ENCODE peak calls at places on chromosomes 16 and 17, in four cellular contexts. I is RWPE1, K is H9, V is neural crest cell. Y is an unnamed sample.
A peak's percentile ranks its signal among the peaks of the same experiment; 100 is the strongest.

GRCh38 chr17:8713315-8713714 is 31.3 kb downstream of the CCDC42 start:
- DNase-seq in I (no peak), K (no peak), V (no peak), Y (no peak)

GRCh38 chr17:78484300-78485159 is 92.7 kb downstream of the DNAH17 start:
- DNase-seq in I (peak; percentile 20), K (peak; percentile 89), V (peak; percentile 18), Y (peak; percentile 61)

GRCh38 chr16:20359997-20360396 is 7.5 kb upstream of the UMOD start:
- DNase-seq in I (no peak), K (peak; percentile 39), V (peak; percentile 32), Y (peak; percentile 46)

GRCh38 chr16:68235882-68236803 is at the start of gene ESRP2:
- DNase-seq in I (peak; percentile 88), K (peak; percentile 89), V (no peak), Y (peak; percentile 24)

GRCh38 chr16:66925322-66925840 is at the start of gene RRAD:
- DNase-seq in I (no peak), K (peak; percentile 47), V (no peak), Y (no peak)

GRCh38 chr17:59844884-59845594 is 47.7 kb downstream of the TUBD1 start:
- DNase-seq in I (no peak), K (no peak), V (no peak), Y (no peak)

GRCh38 chr17:61318684-61319098 is 81.0 kb upstream of the TBX2 start:
- DNase-seq in I (no peak), K (no peak), V (no peak), Y (no peak)

GRCh38 chr17:33055746-33056145 is 64.1 kb downstream of the SPACA3 start:
- DNase-seq in I (no peak), K (no peak), V (no peak), Y (no peak)

GRCh38 chr16:14186954-14187306 is 115.8 kb downstream of the MRTFB start:
- DNase-seq in I (no peak), K (no peak), V (no peak), Y (no peak)

GRCh38 chr16:73329363-73330306 is 281.7 kb upstream of the ZFHX3 start:
- DNase-seq in I (no peak), K (peak; percentile 39), V (no peak), Y (no peak)

GRCh38 chr17:31250229-31250628 is 46.8 kb downstream of the OMG start:
- DNase-seq in I (no peak), K (no peak), V (no peak), Y (no peak)

GRCh38 chr16:6374816-6375215 is 957.8 kb upstream of the RBFOX1 start:
- DNase-seq in I (no peak), K (no peak), V (no peak), Y (no peak)

GRCh38 chr16:22648941-22649340 is 138.2 kb downstream of the NPIPB5 start:
- DNase-seq in I (no peak), K (peak; percentile 13), V (no peak), Y (no peak)

GRCh38 chr17:32783602-32784001 is 93.3 kb downstream of the MYO1D start:
- DNase-seq in I (peak; percentile 46), K (no peak), V (no peak), Y (no peak)

GRCh38 chr16:76639685-76640289 is 362.6 kb downstream of the CNTNAP4 start:
- DNase-seq in I (peak; percentile 18), K (peak; percentile 71), V (peak; percentile 29), Y (no peak)

GRCh38 chr17:28717578-28718316 is at the start of gene RAB34:
- DNase-seq in I (peak; percentile 66), K (peak; percentile 99), V (peak; percentile 73), Y (peak; percentile 78)

GRCh38 chr17:40819528-40820125 is 2.8 kb downstream of the KRT10 start:
- DNase-seq in I (peak; percentile 11), K (no peak), V (no peak), Y (peak; percentile 18)

GRCh38 chr17:11627301-11627700 is 29.0 kb downstream of the DNAH9 start:
- DNase-seq in I (no peak), K (no peak), V (no peak), Y (no peak)

GRCh38 chr17:39573447-39574298 is 34.0 kb downstream of the NEUROD2 start:
- DNase-seq in I (peak; percentile 72), K (peak; percentile 83), V (peak; percentile 59), Y (peak; percentile 77)

GRCh38 chr17:35519442-35519841 is 18.0 kb downstream of the SLFN12L start:
- DNase-seq in I (peak; percentile 80), K (no peak), V (no peak), Y (no peak)

GRCh38 chr16:84065536-84066132 is 23.0 kb upstream of the SLC38A8 start:
- DNase-seq in I (peak; percentile 40), K (peak; percentile 54), V (peak; percentile 65), Y (peak; percentile 54)

DNA sequence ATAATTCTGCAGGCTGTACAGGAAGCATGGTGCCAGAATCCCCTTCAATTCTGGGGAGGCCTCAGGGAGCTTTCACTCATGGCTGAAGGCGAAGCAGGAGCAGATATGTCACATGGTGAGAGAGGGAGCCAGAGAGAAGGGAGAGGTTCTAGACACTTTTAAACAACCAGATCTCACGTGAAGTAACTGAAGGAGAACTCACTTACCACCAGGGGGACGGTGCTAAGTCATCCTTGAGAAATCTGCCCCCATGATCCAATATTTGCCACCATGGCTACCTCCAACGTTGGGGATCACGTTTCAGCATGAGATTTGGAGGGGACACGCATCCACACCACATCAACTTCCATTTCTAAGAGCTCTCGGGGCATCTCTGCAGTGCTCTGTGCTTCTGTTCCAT is 37.4 kb upstream of the GNA13 start:
- DNase-seq in I (no peak), K (no peak), V (no peak), Y (no peak)
- TF ChIP-seq CTCF in I (no peak), K (peak; percentile 50), V (peak; percentile 29), Y (peak; percentile 34)

DNA sequence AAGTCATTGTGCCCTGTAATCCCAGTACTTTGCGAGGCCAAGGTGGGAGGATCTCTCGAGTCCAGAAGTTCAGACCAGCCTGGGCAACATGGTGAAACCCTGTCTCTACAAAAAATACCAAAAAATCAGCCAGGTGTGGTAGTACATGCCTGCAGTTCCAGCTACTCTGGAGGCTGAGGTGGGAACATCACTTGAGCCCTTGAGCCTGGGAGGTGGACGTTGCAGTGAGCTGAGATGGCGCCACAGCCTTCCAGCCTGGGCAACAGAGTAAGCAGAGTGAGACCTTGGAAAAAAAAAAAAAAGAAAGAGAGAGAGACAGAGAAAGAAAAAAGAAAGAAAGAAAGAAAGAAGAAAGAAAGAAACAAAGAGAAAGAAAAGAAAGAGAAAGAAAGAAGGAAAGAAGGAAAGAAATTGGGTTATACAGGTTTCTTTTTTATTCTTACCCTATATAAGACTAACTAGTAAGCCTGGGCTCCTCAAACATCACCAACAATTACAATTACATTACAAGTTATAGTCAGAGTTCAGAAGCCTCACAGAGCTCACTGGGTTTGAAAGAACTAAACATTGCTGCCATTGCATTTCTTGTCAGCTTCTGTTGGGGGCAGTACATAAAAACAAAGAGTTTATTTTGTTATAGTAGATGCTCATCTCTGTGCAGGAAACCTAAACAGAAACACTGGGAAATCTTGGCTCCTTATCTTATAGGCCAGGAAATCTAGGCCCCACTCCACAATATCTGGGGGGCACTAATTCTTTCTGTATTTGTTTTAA is 6.7 kb upstream of the ABCA9 start:
- DNase-seq in I (no peak), K (peak; percentile 61), V (no peak), Y (no peak)
- TF ChIP-seq CTCF in I (no peak), K (peak; percentile 5), V (no peak), Y (no peak)

DNA sequence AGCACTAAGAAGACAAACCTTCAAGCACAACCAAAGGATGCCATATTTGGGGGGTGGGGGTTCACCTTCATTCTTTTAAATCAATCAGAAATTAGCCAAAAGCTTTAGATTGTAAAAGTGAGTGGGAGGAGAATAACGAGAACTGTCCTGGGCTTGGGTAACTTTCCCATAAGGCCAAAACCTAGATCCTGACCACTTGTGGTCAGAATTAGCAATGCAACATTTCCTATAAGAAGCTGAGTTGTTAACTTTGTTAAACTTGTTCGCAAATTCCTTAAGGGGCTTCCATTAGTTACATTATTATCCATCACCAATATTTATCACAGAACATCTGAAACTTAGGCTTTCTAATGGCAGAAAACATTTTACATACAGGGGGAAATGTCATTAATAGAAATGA is 25.1 kb downstream of the STAT5B start:
- DNase-seq in I (no peak), K (no peak), V (no peak), Y (no peak)
- TF ChIP-seq CTCF in I (peak; percentile 15), K (peak; percentile 51), V (peak; percentile 43), Y (peak; percentile 41)

DNA sequence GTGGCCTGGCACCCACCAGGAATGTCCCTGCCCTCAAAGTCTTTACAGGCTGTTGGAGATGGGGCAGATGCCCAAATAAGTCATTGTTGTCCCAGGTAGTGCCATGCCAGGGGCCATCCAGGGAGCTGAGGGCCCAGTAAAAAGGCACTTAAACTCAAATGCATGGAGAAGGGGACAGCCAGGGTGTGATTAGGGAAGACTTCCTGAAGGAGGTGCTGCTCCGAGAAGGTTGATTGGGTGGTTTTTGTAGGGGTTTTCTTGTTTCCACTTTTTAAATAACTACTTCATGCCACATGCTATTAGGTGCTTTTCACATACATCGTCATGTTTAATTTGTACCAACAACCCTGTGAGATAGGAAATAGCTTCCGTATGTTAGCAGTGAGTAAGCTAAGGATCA is 66.9 kb downstream of the RAI1 start:
- DNase-seq in I (no peak), K (no peak), V (no peak), Y (no peak)
- TF ChIP-seq CTCF in I (no peak), K (peak; percentile 55), V (peak; percentile 31), Y (no peak)

GRCh38 chr16:27698746-27699145 is 148.8 kb downstream of the KATNIP start:
- DNase-seq in I (no peak), K (no peak), V (no peak), Y (no peak)

GRCh38 chr16:27699540-27699939 is 149.6 kb downstream of the KATNIP start:
- DNase-seq in I (no peak), K (peak; percentile 48), V (no peak), Y (no peak)

GRCh38 chr16:27695161-27695560 is 145.2 kb downstream of the KATNIP start:
- DNase-seq in I (no peak), K (no peak), V (no peak), Y (no peak)

GRCh38 chr16:27700596-27700995 is 150.7 kb downstream of the KATNIP start:
- DNase-seq in I (no peak), K (no peak), V (no peak), Y (no peak)

GRCh38 chr16:27698266-27698665 is 148.3 kb downstream of the KATNIP start:
- DNase-seq in I (no peak), K (peak; percentile 91), V (peak; percentile 50), Y (peak; percentile 69)
- TF ChIP-seq CTCF in I (no peak), K (peak; percentile 92), V (peak; percentile 41), Y (peak; percentile 30)

GRCh38 chr16:361341-361871 is 8.9 kb upstream of the AXIN1 start:
- DNase-seq in I (no peak), K (no peak), V (no peak), Y (no peak)
- TF ChIP-seq CTCF in I (no peak), K (no peak), V (no peak), Y (no peak)

Y was measured in endothelial cell.